ENCODE peak calls at places on chromosomes 16 and 17, in nine cellular contexts. A is fibroblast of lung; V is activated effector memory CD4-positive, alpha-beta T cell treated with Interleukin-2 at 50 U/mL for 16 hours; U is stimulated activated CD4-positive, alpha-beta T cell treated with anti-CD3 and anti-CD28 coated beads, Interleukin-4, amount 100 ng/mL, for 48 hours; O is iPS-NIHi11; F is stimulated activated effector memory CD8-positive, alpha-beta T cell treated with anti-CD3 and anti-CD28 coated beads, Interleukin-12 subunit alpha, Interleukin-12 subunit beta, amount 100 ng/mL, for 72 hours; K is stimulated activated naive CD4-positive, alpha-beta T cell treated with Interleukin-2 at 50 U/mL for 16 hours; I is iris pigment epithelial cell; J is memory B cell. Z is an unnamed sample.

GRCh38 chr17:4101127-4101798 is 41.6 kb downstream of the ZZEF1 start:
- DNase-seq in A (peak), V (no peak), U (no peak), O (no peak), F (no peak), K (no peak), I (peak), J (no peak), Z (peak)

GRCh38 chr16:30567991-30568638 is 3.4 kb downstream of the ZNF688 start:
- DNase-seq in A (peak), V (no peak), U (no peak), O (no peak), F (peak), K (peak), I (peak), J (peak), Z (no peak)

GRCh38 chr16:70800306-70800705 is 652 bp downstream of the VAC14 start:
- DNase-seq in A (no peak), V (no peak), U (no peak), O (no peak), F (no peak), K (no peak), I (no peak), J (no peak), Z (no peak)

GRCh38 chr16:14300631-14301149 is 229.6 kb downstream of the MRTFB start:
- DNase-seq in A (peak), V (no peak), U (no peak), O (peak), F (no peak), K (peak), I (peak), J (peak), Z (peak)

GRCh38 chr16:70252355-70252988 is 732 bp upstream of the EXOSC6 start:
- DNase-seq in A (no peak), V (no peak), U (peak), O (peak), F (peak), K (no peak), I (no peak), J (no peak), Z (no peak)

GRCh38 chr16:79363484-79363883 is 237.1 kb downstream of the MAF start:
- DNase-seq in A (no peak), V (no peak), U (no peak), O (no peak), F (no peak), K (no peak), I (no peak), J (no peak), Z (no peak)

GRCh38 chr16:89374393-89374948 is 115.9 kb downstream of the ANKRD11 start:
- DNase-seq in A (peak), V (no peak), U (no peak), O (peak), F (no peak), K (no peak), I (peak), J (no peak), Z (no peak)

GRCh38 chr16:2500634-2500936 is 13.2 kb upstream of the ATP6V0C start:
- DNase-seq in A (no peak), V (no peak), U (no peak), O (no peak), F (no peak), K (no peak), I (no peak), J (no peak), Z (no peak)

GRCh38 chr17:37608369-37609169 is 649 bp downstream of the SYNRG start:
- DNase-seq in A (peak), V (no peak), U (no peak), O (peak), F (no peak), K (no peak), I (peak), J (peak), Z (peak)

GRCh38 chr16:6864670-6865069 is 468.0 kb upstream of the RBFOX1 start:
- DNase-seq in A (no peak), V (no peak), U (no peak), O (no peak), F (no peak), K (no peak), I (no peak), J (no peak), Z (no peak)

GRCh38 chr17:7714721-7715594 is 2.6 kb upstream of the DNAH2 start:
- DNase-seq in A (no peak), V (no peak), U (no peak), O (no peak), F (no peak), K (no peak), I (no peak), J (no peak), Z (no peak)